ENCODE peak calls at places on chromosomes 13 and 19, in seven cellular contexts. N, M, Q, Z, R, O and U are unnamed samples.

GRCh38 chr13:110748271-110748670 is 34.8 kb downstream of the ING1 start:
- DNase-seq in O (no peak), M (no peak), R (no peak), Z (no peak), N (no peak), Q (no peak), U (no peak)

GRCh38 chr13:111943229-111943795 is 123.6 kb upstream of the SOX1 start:
- DNase-seq in Q (no peak), O (no peak), M (no peak), R (no peak), Z (no peak), N (no peak), U (no peak)

GRCh38 chr13:65600702-65601101 is 1629.4 kb downstream of the PCDH9 start:
- DNase-seq in M (no peak), O (no peak), Z (no peak), N (no peak), R (no peak), Q (no peak), U (no peak)

GRCh38 chr13:52428295-52428694 is 22.1 kb downstream of the VPS36 start:
- DNase-seq in O (peak; percentile 26), Z (no peak), Q (no peak), R (no peak), M (no peak), N (no peak), U (no peak)

GRCh38 chr13:46386996-46387851 is at the start of gene RUBCNL:
- DNase-seq in Z (no peak), N (no peak), Q (peak; percentile 78), R (peak; percentile 55), M (peak; percentile 31), O (peak; percentile 75), U (no peak)

GRCh38 chr13:35965226-35965927 is 165.8 kb downstream of the DCLK1 start:
- DNase-seq in Z (no peak), M (no peak), O (no peak), Q (no peak), R (no peak), N (no peak), U (no peak)

GRCh38 chr19:38660724-38661123 is 13.3 kb downstream of the ACTN4 start:
- DNase-seq in Z (no peak), Q (no peak), M (no peak), R (no peak), O (no peak), N (no peak), U (no peak)

GRCh38 chr19:2150794-2151338 is 500 bp downstream of the AP3D1 start:
- DNase-seq in R (no peak), O (no peak), Z (no peak), M (peak; percentile 34), N (peak; percentile 36), Q (peak; percentile 35), U (no peak)

GRCh38 chr13:93309886-93310520 is 83.4 kb downstream of the GPC6 start:
- DNase-seq in M (no peak), N (no peak), Q (no peak), R (no peak), Z (no peak), O (no peak), U (no peak)

GRCh38 chr19:50214699-50215543 is 11.5 kb downstream of the MYH14 start:
- DNase-seq in O (peak; percentile 34), Q (peak; percentile 90), N (peak; percentile 89), M (no peak), R (no peak), Z (no peak), U (no peak)

GRCh38 chr19:8302734-8303133 is 5.4 kb downstream of the CD320 start:
- DNase-seq in N (no peak), O (no peak), R (no peak), Z (no peak), Q (no peak), M (no peak), U (no peak)

GRCh38 chr13:100657881-100658315 is 16.7 kb downstream of the TMTC4 start:
- DNase-seq in M (no peak), Q (no peak), Z (no peak), O (no peak), R (peak; percentile 30), N (no peak), U (peak; percentile 93)

GRCh38 chr19:54179921-54180452 is 7.0 kb upstream of the TMC4 start:
- DNase-seq in O (no peak), R (peak; percentile 69), Q (peak; percentile 79), Z (no peak), M (no peak), N (no peak), U (peak; percentile 26)

GRCh38 chr13:101945435-101945834 is 456.4 kb downstream of the FGF14 start:
- DNase-seq in O (no peak), Z (no peak), Q (no peak), M (no peak), N (no peak), R (no peak), U (no peak)

GRCh38 chr13:95920485-95920884 is 132.7 kb downstream of the UGGT2 start:
- DNase-seq in N (no peak), Z (no peak), R (no peak), O (no peak), Q (no peak), M (no peak), U (no peak)

GRCh38 chr19:2711175-2711936 is 8.9 kb upstream of the GNG7 start:
- DNase-seq in Q (no peak), Z (no peak), N (no peak), R (no peak), M (no peak), O (no peak), U (no peak)

GRCh38 chr13:69970521-69970920 is 137.1 kb upstream of the ATXN8OS start:
- DNase-seq in R (no peak), Q (no peak), O (peak; percentile 5), M (no peak), N (no peak), Z (no peak), U (no peak)

GRCh38 chr13:25415196-25415595 is 43.4 kb downstream of the ATP8A2 start:
- DNase-seq in M (no peak), O (no peak), Q (no peak), N (no peak), R (no peak), Z (no peak), U (no peak)

GRCh38 chr13:113157206-113157928 is 1.1 kb upstream of the PROZ start:
- DNase-seq in Q (no peak), Z (no peak), O (no peak), N (no peak), M (no peak), R (no peak), U (no peak)

GRCh38 chr19:48169585-48169973 is 565 bp downstream of the LIG1 start:
- DNase-seq in M (peak; percentile 79), Q (peak; percentile 93), O (peak; percentile 97), Z (peak; percentile 94), N (peak; percentile 68), R (peak; percentile 67), U (no peak)

GRCh38 chr19:45160870-45161714 is at the start of gene NKPD1:
- DNase-seq in R (no peak), N (peak; percentile 72), Z (no peak), Q (peak; percentile 71), O (no peak), M (no peak), U (no peak)

GRCh38 chr19:9857920-9858746 is 23.0 kb downstream of the PIN1 start:
- DNase-seq in Q (no peak), Z (no peak), N (no peak), M (no peak), O (no peak), R (no peak), U (no peak)

GRCh38 chr19:23410155-23410554 is 14.9 kb upstream of the ZNF91 start:
- DNase-seq in Q (peak; percentile 22), Z (no peak), O (no peak), R (no peak), M (no peak), N (no peak), U (no peak)